ENCODE peak calls at places on chromosomes 7 and 10, in seven cellular contexts. One of them, this sample, is unnamed.

GRCh38 chr10:70597856-70598815 is 4.4 kb downstream of the PRF1 start:
- DNase-seq in psoas muscle: no peak
- DNase-seq in cardiac muscle cell: no peak
- DNase-seq in fibroblast of mammary gland: no peak
- DNase-seq in SK-N-SH: no peak
- DNase-seq in LHCN-M2: no peak
- DNase-seq in EL: no peak
- DNase-seq in this sample: no peak

GRCh38 chr7:32957326-32958045 is at the start of gene FKBP9:
- DNase-seq in psoas muscle: peak; percentile 91
- DNase-seq in cardiac muscle cell: peak; percentile 94
- DNase-seq in fibroblast of mammary gland: peak; percentile 79
- DNase-seq in SK-N-SH: peak; percentile 99
- DNase-seq in LHCN-M2: peak; percentile 90
- DNase-seq in EL: peak; percentile 94
- DNase-seq in this sample: peak; percentile 96

GRCh38 chr10:69661414-69662172 is 31.5 kb downstream of the FAM241B start:
- DNase-seq in psoas muscle: peak; percentile 1
- DNase-seq in cardiac muscle cell: no peak
- DNase-seq in fibroblast of mammary gland: no peak
- DNase-seq in SK-N-SH: no peak
- DNase-seq in LHCN-M2: no peak
- DNase-seq in EL: no peak
- DNase-seq in this sample: no peak

GRCh38 chr10:31508234-31508633 is 189.2 kb downstream of the ZEB1 start:
- DNase-seq in psoas muscle: no peak
- DNase-seq in cardiac muscle cell: no peak
- DNase-seq in fibroblast of mammary gland: no peak
- DNase-seq in SK-N-SH: no peak
- DNase-seq in LHCN-M2: no peak
- DNase-seq in EL: no peak
- DNase-seq in this sample: peak; percentile 54

GRCh38 chr7:84629640-84630318 is 435.2 kb upstream of the SEMA3A start:
- DNase-seq in psoas muscle: no peak
- DNase-seq in cardiac muscle cell: no peak
- DNase-seq in fibroblast of mammary gland: no peak
- DNase-seq in SK-N-SH: no peak
- DNase-seq in LHCN-M2: no peak
- DNase-seq in EL: no peak
- DNase-seq in this sample: no peak

GRCh38 chr10:132675031-132675740 is 110.8 kb downstream of the NKX6-2 start:
- DNase-seq in psoas muscle: peak; percentile 15
- DNase-seq in cardiac muscle cell: no peak
- DNase-seq in fibroblast of mammary gland: no peak
- DNase-seq in SK-N-SH: no peak
- DNase-seq in LHCN-M2: no peak
- DNase-seq in EL: no peak
- DNase-seq in this sample: no peak

GRCh38 chr10:43305881-43306280 is 39.0 kb upstream of the RASGEF1A start:
- DNase-seq in psoas muscle: no peak
- DNase-seq in cardiac muscle cell: peak; percentile 70
- DNase-seq in fibroblast of mammary gland: peak; percentile 72
- DNase-seq in SK-N-SH: no peak
- DNase-seq in LHCN-M2: peak; percentile 36
- DNase-seq in EL: peak; percentile 27
- DNase-seq in this sample: peak; percentile 21

GRCh38 chr7:95863-96260 is 96.5 kb upstream of the FAM20C start:
- DNase-seq in psoas muscle: no peak
- DNase-seq in cardiac muscle cell: no peak
- DNase-seq in fibroblast of mammary gland: no peak
- DNase-seq in SK-N-SH: no peak
- DNase-seq in LHCN-M2: no peak
- DNase-seq in EL: no peak
- DNase-seq in this sample: no peak

GRCh38 chr10:14244801-14245211 is 85.9 kb downstream of the FRMD4A start:
- DNase-seq in psoas muscle: no peak
- DNase-seq in cardiac muscle cell: peak; percentile 40
- DNase-seq in fibroblast of mammary gland: peak; percentile 54
- DNase-seq in SK-N-SH: no peak
- DNase-seq in LHCN-M2: peak; percentile 38
- DNase-seq in EL: peak; percentile 62
- DNase-seq in this sample: peak; percentile 91

GRCh38 chr7:147535619-147536200 is 1054.9 kb upstream of the C7orf33 start:
- DNase-seq in psoas muscle: no peak
- DNase-seq in cardiac muscle cell: peak; percentile 50
- DNase-seq in fibroblast of mammary gland: peak; percentile 70
- DNase-seq in SK-N-SH: no peak
- DNase-seq in LHCN-M2: peak; percentile 81
- DNase-seq in EL: peak; percentile 52
- DNase-seq in this sample: no peak

GRCh38 chr10:102642553-102643345 is 1.5 kb upstream of the TRIM8 start:
- DNase-seq in psoas muscle: peak; percentile 80
- DNase-seq in cardiac muscle cell: peak; percentile 48
- DNase-seq in fibroblast of mammary gland: peak; percentile 62
- DNase-seq in SK-N-SH: peak; percentile 62
- DNase-seq in LHCN-M2: peak; percentile 71
- DNase-seq in EL: peak; percentile 41
- DNase-seq in this sample: no peak

GRCh38 chr7:45592230-45592991 is 18.2 kb downstream of the ADCY1 start:
- DNase-seq in psoas muscle: no peak
- DNase-seq in cardiac muscle cell: no peak
- DNase-seq in fibroblast of mammary gland: no peak
- DNase-seq in SK-N-SH: peak; percentile 69
- DNase-seq in LHCN-M2: no peak
- DNase-seq in EL: no peak
- DNase-seq in this sample: no peak

GRCh38 chr10:84429926-84430520 is 101.6 kb downstream of the CCSER2 start:
- DNase-seq in psoas muscle: peak; percentile 59
- DNase-seq in cardiac muscle cell: peak; percentile 62
- DNase-seq in fibroblast of mammary gland: peak; percentile 60
- DNase-seq in SK-N-SH: peak; percentile 30
- DNase-seq in LHCN-M2: peak; percentile 44
- DNase-seq in EL: peak; percentile 53
- DNase-seq in this sample: peak; percentile 43

GRCh38 chr7:70830060-70830395 is 301.9 kb upstream of the GALNT17 start:
- DNase-seq in psoas muscle: no peak
- DNase-seq in cardiac muscle cell: no peak
- DNase-seq in fibroblast of mammary gland: no peak
- DNase-seq in SK-N-SH: no peak
- DNase-seq in LHCN-M2: peak; percentile 26
- DNase-seq in EL: no peak
- DNase-seq in this sample: no peak

GRCh38 chr10:110209399-110209925 is 2.1 kb downstream of the MXI1 start:
- DNase-seq in psoas muscle: peak; percentile 72
- DNase-seq in cardiac muscle cell: peak; percentile 80
- DNase-seq in fibroblast of mammary gland: peak; percentile 55
- DNase-seq in SK-N-SH: no peak
- DNase-seq in LHCN-M2: peak; percentile 57
- DNase-seq in EL: peak; percentile 86
- DNase-seq in this sample: peak; percentile 63

GRCh38 chr7:75688200-75689136 is 50.3 kb downstream of the HIP1 start:
- DNase-seq in psoas muscle: peak; percentile 56
- DNase-seq in cardiac muscle cell: no peak
- DNase-seq in fibroblast of mammary gland: no peak
- DNase-seq in SK-N-SH: peak; percentile 50
- DNase-seq in LHCN-M2: peak; percentile 83
- DNase-seq in EL: no peak
- DNase-seq in this sample: no peak

GRCh38 chr10:99958287-99958686 is 51.5 kb downstream of the DNMBP start:
- DNase-seq in psoas muscle: no peak
- DNase-seq in cardiac muscle cell: peak; percentile 54
- DNase-seq in fibroblast of mammary gland: peak; percentile 68
- DNase-seq in SK-N-SH: no peak
- DNase-seq in LHCN-M2: no peak
- DNase-seq in EL: no peak
- DNase-seq in this sample: no peak

GRCh38 chr7:265998-266850 is 23.7 kb upstream of the FOXL3 start:
- DNase-seq in psoas muscle: peak; percentile 49
- DNase-seq in cardiac muscle cell: no peak
- DNase-seq in fibroblast of mammary gland: no peak
- DNase-seq in SK-N-SH: no peak
- DNase-seq in LHCN-M2: no peak
- DNase-seq in EL: no peak
- DNase-seq in this sample: peak; percentile 63

GRCh38 chr7:73742338-73742752 is 3.7 kb upstream of the ABHD11 start:
- DNase-seq in psoas muscle: no peak
- DNase-seq in cardiac muscle cell: no peak
- DNase-seq in fibroblast of mammary gland: no peak
- DNase-seq in SK-N-SH: no peak
- DNase-seq in LHCN-M2: no peak
- DNase-seq in EL: no peak
- DNase-seq in this sample: no peak